ENCODE peak calls at places on chromosomes 3 and 15, in five cellular contexts. One of them, this sample, is unnamed.

GRCh38 chr3:184325269-184325668 is 10.9 kb downstream of the EIF4G1 start:
- DNase-seq in GM12878: no peak
- DNase-seq in HepG2: no peak
- DNase-seq in WTC11: no peak
- DNase-seq in HCT116: no peak
- DNase-seq in this sample: no peak

GRCh38 chr3:53142986-53143385 is 12.8 kb upstream of the RFT1 start:
- DNase-seq in GM12878: no peak
- DNase-seq in HepG2: no peak
- DNase-seq in WTC11: no peak
- DNase-seq in HCT116: no peak
- DNase-seq in this sample: no peak

GRCh38 chr15:31606942-31607497 is 280.4 kb downstream of the KLF13 start:
- DNase-seq in GM12878: no peak
- DNase-seq in HepG2: no peak
- DNase-seq in WTC11: no peak
- DNase-seq in HCT116: no peak
- DNase-seq in this sample: no peak

GRCh38 chr15:25439456-25439836 is 622 bp upstream of the UBE3A start:
- DNase-seq in GM12878: no peak
- DNase-seq in HepG2: peak
- DNase-seq in WTC11: no peak
- DNase-seq in HCT116: peak
- DNase-seq in this sample: no peak

GRCh38 chr15:71387825-71388224 is 272.6 kb downstream of the THSD4 start:
- DNase-seq in GM12878: no peak
- DNase-seq in HepG2: no peak
- DNase-seq in WTC11: no peak
- DNase-seq in HCT116: no peak
- DNase-seq in this sample: no peak

GRCh38 chr15:29968099-29968892 is 114.5 kb upstream of the GOLGA8J start:
- DNase-seq in GM12878: no peak
- DNase-seq in HepG2: no peak
- DNase-seq in WTC11: peak
- DNase-seq in HCT116: no peak
- DNase-seq in this sample: peak

GRCh38 chr3:32238027-32238815 is at the start of gene CMTM8:
- DNase-seq in GM12878: no peak
- DNase-seq in HepG2: peak
- DNase-seq in WTC11: peak
- DNase-seq in HCT116: no peak
- DNase-seq in this sample: peak

GRCh38 chr3:160739079-160739478 is 17.0 kb upstream of the PPM1L start:
- DNase-seq in GM12878: no peak
- DNase-seq in HepG2: no peak
- DNase-seq in WTC11: no peak
- DNase-seq in HCT116: no peak
- DNase-seq in this sample: no peak

GRCh38 chr3:127652246-127652995 is 20.3 kb upstream of the ABTB1 start:
- DNase-seq in GM12878: no peak
- DNase-seq in HepG2: peak
- DNase-seq in WTC11: peak
- DNase-seq in HCT116: peak
- DNase-seq in this sample: peak

GRCh38 chr3:197068077-197068476 is 38.5 kb upstream of the MELTF start:
- DNase-seq in GM12878: no peak
- DNase-seq in HepG2: no peak
- DNase-seq in WTC11: no peak
- DNase-seq in HCT116: no peak
- DNase-seq in this sample: no peak

GRCh38 chr3:16277471-16277870 is 12.5 kb downstream of the OXNAD1 start:
- DNase-seq in GM12878: no peak
- DNase-seq in HepG2: no peak
- DNase-seq in WTC11: no peak
- DNase-seq in HCT116: no peak
- DNase-seq in this sample: no peak

GRCh38 chr3:42980909-42981308 is 1.8 kb downstream of the GASK1A start:
- DNase-seq in GM12878: no peak
- DNase-seq in HepG2: no peak
- DNase-seq in WTC11: no peak
- DNase-seq in HCT116: no peak
- DNase-seq in this sample: no peak

GRCh38 chr3:46862689-46863020 is 589 bp downstream of the MYL3 start:
- DNase-seq in GM12878: no peak
- DNase-seq in HepG2: no peak
- DNase-seq in WTC11: no peak
- DNase-seq in HCT116: no peak
- DNase-seq in this sample: no peak

GRCh38 chr3:46858996-46859710 is 4.1 kb downstream of the MYL3 start:
- DNase-seq in GM12878: no peak
- DNase-seq in HepG2: no peak
- DNase-seq in WTC11: peak
- DNase-seq in HCT116: no peak
- DNase-seq in this sample: no peak

GRCh38 chr3:46861996-46862688 is 1.1 kb downstream of the MYL3 start:
- DNase-seq in GM12878: no peak
- DNase-seq in HepG2: no peak
- DNase-seq in WTC11: peak
- DNase-seq in HCT116: no peak
- DNase-seq in this sample: no peak

GRCh38 chr3:46861293-46861995 is 1.8 kb downstream of the MYL3 start:
- DNase-seq in GM12878: no peak
- DNase-seq in HepG2: peak
- DNase-seq in WTC11: peak
- DNase-seq in HCT116: no peak
- DNase-seq in this sample: no peak

GRCh38 chr3:46860381-46861292 is 2.6 kb downstream of the MYL3 start:
- DNase-seq in GM12878: no peak
- DNase-seq in HepG2: peak
- DNase-seq in WTC11: peak
- DNase-seq in HCT116: no peak
- DNase-seq in this sample: no peak
- TF ChIP-seq SP1 in GM12878: no peak
- TF ChIP-seq SP1 in HepG2: no peak
- TF ChIP-seq SP1 in WTC11: no peak
- TF ChIP-seq SP1 in HCT116: no peak
- TF ChIP-seq SP1 in this sample: no peak

GRCh38 chr15:68054658-68055223 is 626 bp downstream of the PIAS1 start:
- DNase-seq in GM12878: no peak
- DNase-seq in HepG2: peak
- DNase-seq in WTC11: peak
- DNase-seq in HCT116: no peak
- DNase-seq in this sample: peak
- TF ChIP-seq SP1 in GM12878: no peak
- TF ChIP-seq SP1 in HepG2: no peak
- TF ChIP-seq SP1 in WTC11: no peak
- TF ChIP-seq SP1 in HCT116: no peak
- TF ChIP-seq SP1 in this sample: no peak

GRCh38 chr3:156472150-156472549 is 82.8 kb downstream of the SSR3 start:
- DNase-seq in GM12878: no peak
- DNase-seq in HepG2: no peak
- DNase-seq in WTC11: no peak
- DNase-seq in HCT116: no peak
- DNase-seq in this sample: no peak

GRCh38 chr3:156473341-156473740 is 81.6 kb downstream of the SSR3 start:
- DNase-seq in GM12878: no peak
- DNase-seq in HepG2: no peak
- DNase-seq in WTC11: no peak
- DNase-seq in HCT116: no peak
- DNase-seq in this sample: no peak

GRCh38 chr3:156469456-156469855 is 85.5 kb downstream of the SSR3 start:
- DNase-seq in GM12878: no peak
- DNase-seq in HepG2: no peak
- DNase-seq in WTC11: no peak
- DNase-seq in HCT116: no peak
- DNase-seq in this sample: no peak

GRCh38 chr3:156474560-156475389 is 80.1 kb downstream of the SSR3 start:
- DNase-seq in GM12878: no peak
- DNase-seq in HepG2: no peak
- DNase-seq in WTC11: peak
- DNase-seq in HCT116: no peak
- DNase-seq in this sample: peak

DNA sequence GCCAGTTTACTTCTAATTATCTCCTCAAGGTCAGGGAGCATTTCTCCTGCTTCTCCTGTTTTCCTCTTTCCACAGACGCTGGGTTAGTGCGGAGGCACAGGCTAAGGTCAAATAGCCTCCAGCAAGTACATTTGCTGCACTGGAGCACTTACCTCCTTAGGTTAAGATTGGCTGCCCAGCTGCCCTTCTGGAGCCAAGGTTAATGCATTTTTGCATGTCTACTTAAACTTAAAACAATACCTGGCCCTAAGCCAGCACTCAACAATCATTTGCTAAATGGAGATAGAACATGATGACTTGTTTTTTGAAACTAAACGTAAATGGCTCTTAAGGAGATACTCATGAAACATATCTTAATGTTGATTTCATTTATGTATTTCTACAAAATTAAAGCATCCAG is 83.5 kb downstream of the SSR3 start:
- DNase-seq in GM12878: no peak
- DNase-seq in HepG2: no peak
- DNase-seq in WTC11: no peak
- DNase-seq in HCT116: no peak
- DNase-seq in this sample: no peak
- TF ChIP-seq SP1 in GM12878: no peak
- TF ChIP-seq SP1 in HepG2: no peak
- TF ChIP-seq SP1 in WTC11: no peak
- TF ChIP-seq SP1 in HCT116: no peak
- TF ChIP-seq SP1 in this sample: no peak

GRCh38 chr3:192875971-192876565 is 41.6 kb downstream of the MB21D2 start:
- DNase-seq in GM12878: no peak
- DNase-seq in HepG2: peak
- DNase-seq in WTC11: no peak
- DNase-seq in HCT116: no peak
- DNase-seq in this sample: no peak
- TF ChIP-seq SP1 in GM12878: no peak
- TF ChIP-seq SP1 in HepG2: no peak
- TF ChIP-seq SP1 in WTC11: no peak
- TF ChIP-seq SP1 in HCT116: no peak
- TF ChIP-seq SP1 in this sample: no peak

DNA sequence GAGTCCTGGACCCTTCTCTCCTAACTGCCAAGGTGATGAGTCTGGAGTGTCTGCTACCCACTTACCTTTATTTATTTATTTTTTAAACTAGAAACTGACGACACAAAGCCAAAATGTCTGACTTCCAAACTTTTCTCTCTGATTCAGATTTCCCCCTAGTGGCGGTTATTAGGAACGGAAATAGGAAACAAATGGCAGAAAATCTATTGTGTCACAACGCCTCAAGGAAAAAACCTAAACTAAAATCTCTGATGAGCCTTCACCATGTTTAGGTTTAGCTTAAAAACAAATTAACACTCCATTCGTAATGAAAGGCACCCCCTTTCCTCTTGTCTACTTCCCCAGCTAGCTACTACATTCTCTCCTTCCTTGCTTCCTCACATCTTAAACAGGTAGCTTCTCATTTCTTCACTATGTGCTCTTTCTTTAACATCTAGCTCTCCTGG is 94.0 kb upstream of the MEX3B start:
- DNase-seq in GM12878: no peak
- DNase-seq in HepG2: peak
- DNase-seq in WTC11: no peak
- DNase-seq in HCT116: peak
- DNase-seq in this sample: peak
- TF ChIP-seq SP1 in GM12878: no peak
- TF ChIP-seq SP1 in HepG2: no peak
- TF ChIP-seq SP1 in WTC11: no peak
- TF ChIP-seq SP1 in HCT116: no peak
- TF ChIP-seq SP1 in this sample: no peak

DNA sequence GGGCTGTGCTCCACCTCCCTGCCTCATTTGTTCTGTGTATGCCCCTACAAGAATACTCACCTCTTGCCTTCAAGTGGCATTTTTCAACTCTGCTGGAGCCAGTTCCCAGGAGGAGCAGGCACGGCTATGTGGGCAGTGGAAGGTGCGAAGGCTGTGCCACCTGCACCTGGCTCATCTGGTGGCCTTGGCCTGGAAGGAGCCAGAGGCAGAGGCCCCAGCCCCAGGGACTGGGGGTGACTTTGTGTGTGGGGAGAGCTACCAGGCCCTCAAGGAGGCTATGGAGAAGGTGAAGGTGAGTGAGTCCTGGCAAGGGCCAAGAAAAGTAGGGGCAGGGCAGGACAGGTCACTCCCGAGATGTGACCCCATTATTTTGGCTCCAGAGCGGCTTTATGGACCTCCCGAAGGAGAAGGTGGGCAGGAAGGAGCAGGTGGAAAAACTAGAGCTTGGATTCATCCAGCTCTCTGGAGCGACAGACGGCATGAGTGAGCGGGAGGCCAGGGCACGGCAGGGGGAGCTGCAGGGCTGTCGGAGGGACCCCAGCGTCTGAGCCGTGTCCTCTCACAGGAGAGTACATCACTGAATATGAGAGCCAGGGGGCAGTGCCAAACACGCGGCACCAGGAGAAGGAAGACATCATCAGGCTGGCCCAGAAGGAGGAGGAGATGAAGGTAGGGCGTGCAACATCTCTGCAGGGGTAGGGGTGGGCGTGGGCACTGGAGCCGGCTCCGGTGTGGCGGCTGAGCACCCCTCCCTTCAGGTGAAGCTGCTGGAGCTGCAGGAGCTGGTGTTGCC is 57.3 kb upstream of the UBE2Q2 start:
- DNase-seq in GM12878: no peak
- DNase-seq in HepG2: peak
- DNase-seq in WTC11: peak
- DNase-seq in HCT116: no peak
- DNase-seq in this sample: no peak
- TF ChIP-seq SP1 in GM12878: no peak
- TF ChIP-seq SP1 in HepG2: no peak
- TF ChIP-seq SP1 in WTC11: no peak
- TF ChIP-seq SP1 in HCT116: no peak
- TF ChIP-seq SP1 in this sample: no peak

GRCh38 chr15:88834211-88834812 is 31.1 kb downstream of the ACAN start:
- DNase-seq in GM12878: no peak
- DNase-seq in HepG2: no peak
- DNase-seq in WTC11: peak
- DNase-seq in HCT116: peak
- DNase-seq in this sample: peak
- TF ChIP-seq SP1 in GM12878: no peak
- TF ChIP-seq SP1 in HepG2: no peak
- TF ChIP-seq SP1 in WTC11: no peak
- TF ChIP-seq SP1 in HCT116: no peak
- TF ChIP-seq SP1 in this sample: no peak

GRCh38 chr3:151593923-151594322 is 133.1 kb upstream of the IGSF10 start:
- DNase-seq in GM12878: no peak
- DNase-seq in HepG2: no peak
- DNase-seq in WTC11: no peak
- DNase-seq in HCT116: no peak
- DNase-seq in this sample: no peak

GRCh38 chr3:151589311-151589710 is 128.4 kb upstream of the IGSF10 start:
- DNase-seq in GM12878: no peak
- DNase-seq in HepG2: no peak
- DNase-seq in WTC11: no peak
- DNase-seq in HCT116: no peak
- DNase-seq in this sample: no peak

GRCh38 chr3:151592287-151592686 is 131.4 kb upstream of the IGSF10 start:
- DNase-seq in GM12878: no peak
- DNase-seq in HepG2: no peak
- DNase-seq in WTC11: no peak
- DNase-seq in HCT116: no peak
- DNase-seq in this sample: no peak
- TF ChIP-seq SP1 in GM12878: no peak
- TF ChIP-seq SP1 in HepG2: no peak
- TF ChIP-seq SP1 in WTC11: no peak
- TF ChIP-seq SP1 in HCT116: no peak
- TF ChIP-seq SP1 in this sample: no peak

This sample was measured in HEK293T.